ENCODE peak calls at places on chromosomes 11 and 22, in four cellular contexts. L is brain microvascular endothelial cell, H is hepatocyte, B is AML-193. C is an unnamed sample.

GRCh38 chr11:22459053-22459452 is 120.9 kb downstream of the SLC17A6 start:
- DNase-seq in L (peak), H (no peak), B (no peak), C (peak)

GRCh38 chr11:45184640-45185039 is 38.2 kb downstream of the PRDM11 start:
- DNase-seq in L (no peak), H (no peak), B (no peak), C (peak)

GRCh38 chr11:59801981-59802638 is 8.5 kb downstream of the MRPL16 start:
- DNase-seq in L (peak), H (no peak), B (no peak), C (peak)

GRCh38 chr11:130781906-130782305 is 134.4 kb downstream of the SNX19 start:
- DNase-seq in L (peak), H (no peak), B (no peak), C (no peak)

GRCh38 chr22:50329236-50329635 is 2.4 kb upstream of the DENND6B start:
- DNase-seq in L (peak), H (no peak), B (no peak), C (no peak)

GRCh38 chr22:31139866-31140716 is at the start of gene PLA2G3:
- DNase-seq in L (peak), H (peak), B (no peak), C (peak)

GRCh38 chr22:46688949-46689348 is 49.1 kb downstream of the CERK start:
- DNase-seq in L (no peak), H (no peak), B (no peak), C (no peak)

GRCh38 chr11:66462911-66463310 is 3.8 kb upstream of the PELI3 start:
- DNase-seq in L (no peak), H (no peak), B (no peak), C (no peak)

GRCh38 chr11:112369374-112369773 is 108.7 kb upstream of the PLET1 start:
- DNase-seq in L (no peak), H (no peak), B (no peak), C (no peak)

GRCh38 chr11:115222218-115222862 is 281.9 kb downstream of the CADM1 start:
- DNase-seq in L (peak), H (no peak), B (no peak), C (peak)

GRCh38 chr11:94574193-94574961 is 7.2 kb downstream of the PIWIL4 start:
- DNase-seq in L (peak), H (peak), B (peak), C (no peak)

GRCh38 chr22:31083377-31083768 is 2.3 kb downstream of the SMTN start:
- DNase-seq in L (no peak), H (no peak), B (no peak), C (no peak)